ENCODE peak calls at places on chromosomes 13 and 19, in eight cellular contexts. One of them, this sample, is unnamed.

GRCh38 chr19:54448037-54448773 is 794 bp upstream of the LENG8 start:
- DNase-seq in thoracic aorta: no peak
- DNase-seq in CD4-positive, CD25-positive, alpha-beta regulatory T cell: peak
- DNase-seq in body of pancreas: peak
- DNase-seq in astrocyte of the spinal cord: peak
- DNase-seq in heart right ventricle: peak
- DNase-seq in SK-N-SH: peak
- DNase-seq in fibroblast of pulmonary artery: peak
- DNase-seq in this sample: peak

GRCh38 chr13:92461831-92462230 is 764.8 kb upstream of the GPC6 start:
- DNase-seq in thoracic aorta: no peak
- DNase-seq in CD4-positive, CD25-positive, alpha-beta regulatory T cell: no peak
- DNase-seq in body of pancreas: no peak
- DNase-seq in astrocyte of the spinal cord: no peak
- DNase-seq in heart right ventricle: no peak
- DNase-seq in SK-N-SH: no peak
- DNase-seq in fibroblast of pulmonary artery: no peak
- DNase-seq in this sample: no peak

GRCh38 chr19:42519108-42519507 is 9.2 kb downstream of the CEACAM1 start:
- DNase-seq in thoracic aorta: no peak
- DNase-seq in CD4-positive, CD25-positive, alpha-beta regulatory T cell: no peak
- DNase-seq in body of pancreas: no peak
- DNase-seq in astrocyte of the spinal cord: no peak
- DNase-seq in heart right ventricle: no peak
- DNase-seq in SK-N-SH: no peak
- DNase-seq in fibroblast of pulmonary artery: no peak
- DNase-seq in this sample: no peak

GRCh38 chr19:50489461-50490011 is 12.9 kb upstream of the GARIN5A start:
- DNase-seq in thoracic aorta: no peak
- DNase-seq in CD4-positive, CD25-positive, alpha-beta regulatory T cell: no peak
- DNase-seq in body of pancreas: no peak
- DNase-seq in astrocyte of the spinal cord: no peak
- DNase-seq in heart right ventricle: no peak
- DNase-seq in SK-N-SH: no peak
- DNase-seq in fibroblast of pulmonary artery: no peak
- DNase-seq in this sample: no peak

GRCh38 chr19:1698636-1699035 is 46.2 kb upstream of the TCF3 start:
- DNase-seq in thoracic aorta: no peak
- DNase-seq in CD4-positive, CD25-positive, alpha-beta regulatory T cell: no peak
- DNase-seq in body of pancreas: no peak
- DNase-seq in astrocyte of the spinal cord: no peak
- DNase-seq in heart right ventricle: no peak
- DNase-seq in SK-N-SH: no peak
- DNase-seq in fibroblast of pulmonary artery: no peak
- DNase-seq in this sample: no peak

GRCh38 chr19:57620673-57621348 is 6.8 kb downstream of the ZNF134 start:
- DNase-seq in thoracic aorta: no peak
- DNase-seq in CD4-positive, CD25-positive, alpha-beta regulatory T cell: no peak
- DNase-seq in body of pancreas: no peak
- DNase-seq in astrocyte of the spinal cord: peak
- DNase-seq in heart right ventricle: no peak
- DNase-seq in SK-N-SH: no peak
- DNase-seq in fibroblast of pulmonary artery: peak
- DNase-seq in this sample: no peak

GRCh38 chr19:34049944-34050343 is 122.4 kb upstream of the LSM14A start:
- DNase-seq in thoracic aorta: no peak
- DNase-seq in CD4-positive, CD25-positive, alpha-beta regulatory T cell: no peak
- DNase-seq in body of pancreas: no peak
- DNase-seq in astrocyte of the spinal cord: no peak
- DNase-seq in heart right ventricle: no peak
- DNase-seq in SK-N-SH: no peak
- DNase-seq in fibroblast of pulmonary artery: no peak
- DNase-seq in this sample: no peak

GRCh38 chr13:44149821-44150220 is 223.8 kb upstream of the SERP2 start:
- DNase-seq in thoracic aorta: no peak
- DNase-seq in CD4-positive, CD25-positive, alpha-beta regulatory T cell: no peak
- DNase-seq in body of pancreas: no peak
- DNase-seq in astrocyte of the spinal cord: no peak
- DNase-seq in heart right ventricle: no peak
- DNase-seq in SK-N-SH: peak
- DNase-seq in fibroblast of pulmonary artery: no peak
- DNase-seq in this sample: no peak

GRCh38 chr19:3606174-3606689 is 443 bp downstream of the TBXA2R start:
- DNase-seq in thoracic aorta: no peak
- DNase-seq in CD4-positive, CD25-positive, alpha-beta regulatory T cell: peak
- DNase-seq in body of pancreas: peak
- DNase-seq in astrocyte of the spinal cord: no peak
- DNase-seq in heart right ventricle: no peak
- DNase-seq in SK-N-SH: peak
- DNase-seq in fibroblast of pulmonary artery: no peak
- DNase-seq in this sample: no peak

GRCh38 chr13:100542546-100543156 is 45.9 kb downstream of the GGACT start:
- DNase-seq in thoracic aorta: no peak
- DNase-seq in CD4-positive, CD25-positive, alpha-beta regulatory T cell: peak
- DNase-seq in body of pancreas: no peak
- DNase-seq in astrocyte of the spinal cord: peak
- DNase-seq in heart right ventricle: no peak
- DNase-seq in SK-N-SH: no peak
- DNase-seq in fibroblast of pulmonary artery: peak
- DNase-seq in this sample: peak

GRCh38 chr13:88068975-88069374 is 397.8 kb downstream of the SLITRK5 start:
- DNase-seq in thoracic aorta: no peak
- DNase-seq in CD4-positive, CD25-positive, alpha-beta regulatory T cell: no peak
- DNase-seq in body of pancreas: no peak
- DNase-seq in astrocyte of the spinal cord: no peak
- DNase-seq in heart right ventricle: no peak
- DNase-seq in SK-N-SH: no peak
- DNase-seq in fibroblast of pulmonary artery: no peak
- DNase-seq in this sample: no peak

GRCh38 chr19:4134351-4134750 is 10.4 kb upstream of the MAP2K2 start:
- DNase-seq in thoracic aorta: no peak
- DNase-seq in CD4-positive, CD25-positive, alpha-beta regulatory T cell: no peak
- DNase-seq in body of pancreas: no peak
- DNase-seq in astrocyte of the spinal cord: no peak
- DNase-seq in heart right ventricle: no peak
- DNase-seq in SK-N-SH: no peak
- DNase-seq in fibroblast of pulmonary artery: no peak
- DNase-seq in this sample: no peak

GRCh38 chr13:32045963-32046785 is 14.6 kb downstream of the FRY start:
- DNase-seq in thoracic aorta: no peak
- DNase-seq in CD4-positive, CD25-positive, alpha-beta regulatory T cell: peak
- DNase-seq in body of pancreas: peak
- DNase-seq in astrocyte of the spinal cord: peak
- DNase-seq in heart right ventricle: no peak
- DNase-seq in SK-N-SH: no peak
- DNase-seq in fibroblast of pulmonary artery: peak
- DNase-seq in this sample: peak

GRCh38 chr13:45851171-45851889 is at the start of gene SIAH3:
- DNase-seq in thoracic aorta: no peak
- DNase-seq in CD4-positive, CD25-positive, alpha-beta regulatory T cell: peak
- DNase-seq in body of pancreas: no peak
- DNase-seq in astrocyte of the spinal cord: no peak
- DNase-seq in heart right ventricle: no peak
- DNase-seq in SK-N-SH: peak
- DNase-seq in fibroblast of pulmonary artery: peak
- DNase-seq in this sample: peak

GRCh38 chr19:1856345-1856697 is 7.1 kb downstream of the KLF16 start:
- DNase-seq in thoracic aorta: no peak
- DNase-seq in CD4-positive, CD25-positive, alpha-beta regulatory T cell: peak
- DNase-seq in body of pancreas: peak
- DNase-seq in astrocyte of the spinal cord: no peak
- DNase-seq in heart right ventricle: no peak
- DNase-seq in SK-N-SH: no peak
- DNase-seq in fibroblast of pulmonary artery: no peak
- DNase-seq in this sample: no peak

DNA sequence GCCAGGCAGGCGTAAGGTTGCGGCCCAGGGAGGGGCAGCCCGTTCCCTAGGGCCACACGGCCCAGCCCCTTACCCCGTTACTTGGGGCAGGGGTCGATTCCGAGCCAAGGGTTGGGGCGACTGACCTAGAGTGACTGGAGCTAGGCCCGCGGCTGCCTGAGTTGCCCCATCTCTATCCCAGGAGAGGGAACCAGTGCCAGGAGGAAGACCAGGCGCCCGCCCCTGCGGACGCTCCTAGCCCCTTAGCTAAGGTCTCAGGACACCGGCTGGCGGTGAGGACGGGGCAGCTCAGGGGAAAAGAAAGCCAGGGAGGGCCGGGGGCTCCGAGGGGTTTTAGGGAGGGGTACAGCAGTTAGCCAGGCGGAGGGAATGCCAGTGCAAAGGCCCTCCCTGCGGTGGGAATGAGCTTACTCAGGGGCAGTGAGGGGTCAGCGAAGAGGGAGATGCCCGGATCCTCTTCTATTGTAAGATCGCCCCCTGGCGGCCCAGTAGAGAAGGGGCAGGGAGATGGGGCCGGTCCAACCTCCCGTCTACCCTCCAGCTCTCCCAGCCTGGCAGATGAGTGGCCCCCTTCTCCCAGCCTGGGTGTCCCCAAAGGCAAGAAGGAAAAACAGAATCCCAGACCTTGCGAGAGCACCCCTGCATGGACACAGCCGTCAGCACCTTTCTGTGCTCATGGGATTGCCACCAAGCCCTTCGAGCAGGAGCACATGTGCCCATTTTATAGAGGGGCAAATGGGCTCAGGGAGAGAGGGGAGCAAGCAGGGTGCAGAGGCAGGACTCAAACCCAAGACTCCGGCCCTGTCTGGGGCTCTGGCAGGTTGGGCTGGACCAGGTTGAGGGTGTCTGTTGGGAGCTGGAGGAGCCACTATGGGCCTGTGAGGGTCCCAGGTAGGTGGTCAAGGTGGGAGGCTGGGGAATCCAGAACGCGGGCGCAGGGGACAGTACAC is 16.3 kb downstream of the CILP2 start:
- DNase-seq in thoracic aorta: no peak
- DNase-seq in CD4-positive, CD25-positive, alpha-beta regulatory T cell: peak
- DNase-seq in body of pancreas: peak
- DNase-seq in astrocyte of the spinal cord: no peak
- DNase-seq in heart right ventricle: no peak
- DNase-seq in SK-N-SH: peak
- DNase-seq in fibroblast of pulmonary artery: peak
- DNase-seq in this sample: no peak
- H3K4me3 ChIP-seq in thoracic aorta: no peak
- H3K4me3 ChIP-seq in CD4-positive, CD25-positive, alpha-beta regulatory T cell: no peak
- H3K4me3 ChIP-seq in body of pancreas: no peak
- H3K4me3 ChIP-seq in astrocyte of the spinal cord: no peak
- H3K4me3 ChIP-seq in heart right ventricle: no peak
- H3K4me3 ChIP-seq in SK-N-SH: no peak
- H3K4me3 ChIP-seq in fibroblast of pulmonary artery: no peak
- H3K4me3 ChIP-seq in this sample: no peak

DNA sequence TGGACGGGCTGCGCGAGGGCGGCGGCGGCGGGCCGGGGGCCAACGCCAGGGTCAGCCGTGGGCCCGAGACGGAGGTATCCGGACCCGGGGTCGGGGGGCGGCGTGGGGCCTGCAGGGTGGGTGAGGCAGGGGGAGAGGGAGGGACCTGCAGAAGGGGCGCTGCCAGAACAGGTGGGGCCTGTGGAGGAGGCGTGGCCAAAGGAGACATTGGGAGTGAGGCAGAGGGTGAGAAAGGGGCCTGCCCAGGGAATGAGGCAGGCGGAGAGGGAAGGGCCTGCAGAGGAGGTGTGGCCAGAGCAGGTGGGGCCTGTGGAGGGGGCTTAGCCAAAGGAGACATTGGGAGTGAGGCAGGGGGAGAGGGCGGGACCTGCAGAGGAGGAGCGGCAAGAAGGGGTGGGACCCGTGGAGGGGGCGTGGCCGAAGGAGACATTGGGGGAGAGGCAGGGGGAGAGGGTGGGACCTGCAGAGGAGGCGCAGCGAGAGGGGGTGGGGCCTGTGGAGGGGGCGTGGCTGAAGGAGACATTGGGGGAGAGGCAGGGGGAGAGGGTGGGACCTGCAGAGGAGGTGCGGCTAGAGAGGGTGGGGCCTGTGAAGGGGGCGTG is 4.2 kb downstream of the PRR36 start:
- DNase-seq in thoracic aorta: no peak
- DNase-seq in CD4-positive, CD25-positive, alpha-beta regulatory T cell: peak
- DNase-seq in body of pancreas: peak
- DNase-seq in astrocyte of the spinal cord: no peak
- DNase-seq in heart right ventricle: peak
- DNase-seq in SK-N-SH: peak
- DNase-seq in fibroblast of pulmonary artery: peak
- DNase-seq in this sample: peak
- H3K4me3 ChIP-seq in thoracic aorta: peak
- H3K4me3 ChIP-seq in CD4-positive, CD25-positive, alpha-beta regulatory T cell: no peak
- H3K4me3 ChIP-seq in body of pancreas: no peak
- H3K4me3 ChIP-seq in astrocyte of the spinal cord: no peak
- H3K4me3 ChIP-seq in heart right ventricle: peak
- H3K4me3 ChIP-seq in SK-N-SH: no peak
- H3K4me3 ChIP-seq in fibroblast of pulmonary artery: no peak
- H3K4me3 ChIP-seq in this sample: peak

DNA sequence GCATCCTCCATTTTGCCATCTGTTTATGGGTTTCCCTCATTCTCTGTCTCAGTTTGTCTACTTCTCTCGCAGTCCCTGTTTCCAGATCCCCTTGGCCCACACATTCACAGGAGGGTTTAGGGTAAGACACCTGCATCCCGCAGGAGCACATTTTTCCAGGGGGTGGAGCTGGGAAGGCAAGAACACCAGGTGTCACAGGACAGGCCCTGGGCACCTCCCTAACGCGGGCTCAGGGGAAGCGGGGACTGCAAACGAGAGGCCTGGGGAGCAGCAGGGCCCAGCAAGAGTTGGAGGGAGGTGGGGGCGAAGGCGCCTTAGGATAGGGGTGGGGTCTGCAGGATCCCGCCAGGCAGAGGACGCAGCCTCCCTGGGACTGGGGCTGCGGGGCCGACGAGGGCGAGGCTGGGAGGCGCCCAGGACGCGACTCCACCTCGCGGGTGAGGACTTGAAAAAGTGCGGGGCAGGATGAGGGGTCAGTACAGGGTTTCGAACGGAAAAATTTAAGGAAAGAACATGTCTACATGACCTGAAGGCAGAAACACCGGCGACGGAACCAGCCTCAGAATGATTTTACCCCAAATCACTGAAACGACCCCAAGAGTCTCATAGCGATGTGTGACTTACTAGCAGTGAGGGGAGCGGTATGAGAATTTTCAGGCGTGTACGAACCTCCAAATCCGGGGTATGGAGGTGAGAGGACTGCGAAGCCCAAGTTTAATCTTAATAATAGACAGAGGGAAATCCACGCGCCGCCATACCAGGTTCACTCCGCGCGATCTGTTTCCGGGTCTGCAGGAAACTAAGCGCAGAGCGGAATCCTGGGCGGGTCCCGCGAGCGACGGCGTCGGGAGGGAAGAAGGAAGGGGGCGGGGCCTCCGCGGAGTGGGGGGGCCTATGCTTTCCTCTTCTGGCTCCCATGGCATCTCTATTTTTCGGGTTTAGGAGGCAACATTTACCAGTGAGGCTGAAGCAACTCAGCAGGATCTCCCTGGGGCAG is 7.1 kb upstream of the ERVV-2 start:
- DNase-seq in thoracic aorta: no peak
- DNase-seq in CD4-positive, CD25-positive, alpha-beta regulatory T cell: no peak
- DNase-seq in body of pancreas: peak
- DNase-seq in astrocyte of the spinal cord: peak
- DNase-seq in heart right ventricle: peak
- DNase-seq in SK-N-SH: peak
- DNase-seq in fibroblast of pulmonary artery: peak
- DNase-seq in this sample: peak
- H3K4me3 ChIP-seq in thoracic aorta: peak
- H3K4me3 ChIP-seq in CD4-positive, CD25-positive, alpha-beta regulatory T cell: peak
- H3K4me3 ChIP-seq in body of pancreas: no peak
- H3K4me3 ChIP-seq in astrocyte of the spinal cord: peak
- H3K4me3 ChIP-seq in heart right ventricle: peak
- H3K4me3 ChIP-seq in SK-N-SH: peak
- H3K4me3 ChIP-seq in fibroblast of pulmonary artery: peak
- H3K4me3 ChIP-seq in this sample: peak

GRCh38 chr19:15201374-15202023 is 704 bp upstream of the NOTCH3 start:
- DNase-seq in thoracic aorta: no peak
- DNase-seq in CD4-positive, CD25-positive, alpha-beta regulatory T cell: no peak
- DNase-seq in body of pancreas: no peak
- DNase-seq in astrocyte of the spinal cord: no peak
- DNase-seq in heart right ventricle: no peak
- DNase-seq in SK-N-SH: no peak
- DNase-seq in fibroblast of pulmonary artery: no peak
- DNase-seq in this sample: no peak
- H3K4me3 ChIP-seq in thoracic aorta: peak
- H3K4me3 ChIP-seq in CD4-positive, CD25-positive, alpha-beta regulatory T cell: no peak
- H3K4me3 ChIP-seq in body of pancreas: no peak
- H3K4me3 ChIP-seq in astrocyte of the spinal cord: peak
- H3K4me3 ChIP-seq in heart right ventricle: peak
- H3K4me3 ChIP-seq in SK-N-SH: no peak
- H3K4me3 ChIP-seq in fibroblast of pulmonary artery: peak
- H3K4me3 ChIP-seq in this sample: no peak

This sample was measured in mammary epithelial cell.